ENCODE peak calls at places on chromosomes 13 and 19, in nine cellular contexts. Q is EH; B is T-cell; C is HAP-1; Z is NCI-H146; F is gastrocnemius medialis; Y is cardiac fibroblast; I is AG10803; D is stimulated activated naive B cell treated with anti-CD40 and anti-IgM and Interleukin-4, amounts not matched to agents 10 μg/mL and 1 μg/mL and 100 μg/mL, for 72 hours. A is an unnamed sample.

GRCh38 chr13:25237083-25237482 is 50.2 kb downstream of the MTMR6 start:
- DNase-seq in Q (no peak), B (no peak), C (no peak), Z (no peak), F (no peak), Y (no peak), I (no peak), D (no peak), A (no peak)

GRCh38 chr19:815775-816499 is 5.8 kb downstream of the PLPPR3 start:
- DNase-seq in Q (no peak), B (no peak), C (no peak), Z (no peak), F (no peak), Y (no peak), I (no peak), D (no peak), A (no peak)

GRCh38 chr19:576768-577438 is 4.5 kb downstream of the BSG start:
- DNase-seq in Q (no peak), B (no peak), C (no peak), Z (no peak), F (peak), Y (no peak), I (no peak), D (no peak), A (no peak)

GRCh38 chr13:51136276-51136980 is 25.4 kb upstream of the C13orf42 start:
- DNase-seq in Q (no peak), B (no peak), C (no peak), Z (no peak), F (no peak), Y (no peak), I (no peak), D (no peak), A (no peak)

GRCh38 chr19:3142292-3142670 is 6.4 kb downstream of the GNA15 start:
- DNase-seq in Q (peak), B (no peak), C (no peak), Z (no peak), F (no peak), Y (peak), I (peak), D (no peak), A (no peak)

GRCh38 chr13:113148407-113148806 is 10.0 kb upstream of the PROZ start:
- DNase-seq in Q (no peak), B (no peak), C (no peak), Z (no peak), F (no peak), Y (no peak), I (no peak), D (no peak), A (no peak)

GRCh38 chr13:40271931-40272775 is 394.3 kb downstream of the FOXO1 start:
- DNase-seq in Q (peak), B (peak), C (no peak), Z (peak), F (peak), Y (peak), I (peak), D (no peak), A (no peak)

GRCh38 chr19:38733493-38734175 is 10.6 kb downstream of the CAPN12 start:
- DNase-seq in Q (peak), B (no peak), C (no peak), Z (no peak), F (no peak), Y (no peak), I (peak), D (no peak), A (no peak)

GRCh38 chr13:32811297-32811800 is 204.9 kb upstream of the KL start:
- DNase-seq in Q (peak), B (peak), C (no peak), Z (peak), F (no peak), Y (no peak), I (peak), D (peak), A (no peak)

GRCh38 chr19:39479916-39480315 is 722 bp upstream of the TIMM50 start:
- DNase-seq in Q (no peak), B (no peak), C (no peak), Z (no peak), F (no peak), Y (no peak), I (no peak), D (no peak), A (no peak)

A was measured in neuronal stem cell.